ENCODE peak calls at places on chromosomes 6 and 20, in four cellular contexts. V is endothelial cell of umbilical vein, Z is stomach, B is testis. N is an unnamed sample.

GRCh38 chr6:170136541-170137175 is 154.2 kb downstream of the DLL1 start:
- DNase-seq in V (no peak), Z (no peak), B (peak; percentile 14), N (no peak)

GRCh38 chr6:52514514-52514913 is 62.3 kb downstream of the TRAM2 start:
- DNase-seq in V (no peak), Z (no peak), B (no peak), N (no peak)

GRCh38 chr6:151534576-151534975 is 40.8 kb downstream of the CCDC170 start:
- DNase-seq in V (peak; percentile 48), Z (no peak), B (no peak), N (no peak)

GRCh38 chr6:75278474-75279077 is 6.0 kb downstream of the TMEM30A start:
- DNase-seq in V (peak; percentile 50), Z (no peak), B (no peak), N (no peak)

GRCh38 chr6:134627707-134628106 is 309.8 kb upstream of the SGK1 start:
- DNase-seq in V (no peak), Z (no peak), B (no peak), N (no peak)

GRCh38 chr6:153045271-153045670 is 42.8 kb upstream of the MTRF1L start:
- DNase-seq in V (no peak), Z (no peak), B (no peak), N (no peak)

GRCh38 chr20:57440678-57441509 is 49.7 kb downstream of the RBM38 start:
- DNase-seq in V (no peak), Z (peak; percentile 81), B (peak; percentile 84), N (peak; percentile 81)

GRCh38 chr20:825710-826421 is 7.6 kb upstream of the FAM110A start:
- DNase-seq in V (no peak), Z (peak; percentile 9), B (peak; percentile 6), N (no peak)

GRCh38 chr20:13684566-13685222 is 46.0 kb upstream of the TASP1 start:
- DNase-seq in V (no peak), Z (no peak), B (no peak), N (no peak)

GRCh38 chr20:58659841-58660240 is 8.8 kb downstream of the STX16 start:
- DNase-seq in V (no peak), Z (no peak), B (no peak), N (no peak)

GRCh38 chr6:151004415-151005024 is 139.0 kb downstream of the MTHFD1L start:
- DNase-seq in V (peak; percentile 100), Z (no peak), B (no peak), N (no peak)

GRCh38 chr6:31663961-31664789 is 622 bp downstream of the GPANK1 start:
- DNase-seq in V (peak; percentile 51), Z (no peak), B (peak; percentile 33), N (no peak)

GRCh38 chr20:51624157-51624731 is 81.7 kb upstream of the NFATC2 start:
- DNase-seq in V (peak; percentile 81), Z (peak; percentile 60), B (peak; percentile 61), N (peak; percentile 38)

GRCh38 chr20:38969708-38970107 is 7.6 kb downstream of the DHX35 start:
- DNase-seq in V (no peak), Z (no peak), B (no peak), N (no peak)

GRCh38 chr6:3228791-3229565 is 1.5 kb upstream of the TUBB2B start:
- DNase-seq in V (no peak), Z (no peak), B (no peak), N (no peak)

GRCh38 chr20:53981752-53982437 is 88.5 kb downstream of the BCAS1 start:
- DNase-seq in V (no peak), Z (no peak), B (no peak), N (no peak)

GRCh38 chr6:114997813-114998292 is 655.0 kb upstream of the HS3ST5 start:
- DNase-seq in V (no peak), Z (no peak), B (no peak), N (no peak)

GRCh38 chr20:13868331-13868730 is 83.5 kb downstream of the NDUFAF5 start:
- DNase-seq in V (no peak), Z (no peak), B (no peak), N (no peak)

GRCh38 chr6:43977404-43978111 is 149.7 kb downstream of the MRPL14 start:
- DNase-seq in V (no peak), Z (peak; percentile 23), B (no peak), N (no peak)

GRCh38 chr20:23368316-23369110 is 6.5 kb downstream of the GZF1 start:
- DNase-seq in V (no peak), Z (no peak), B (no peak), N (no peak)

GRCh38 chr6:119346450-119346849 is 3.1 kb downstream of the MAN1A1 start:
- DNase-seq in V (no peak), Z (no peak), B (no peak), N (no peak)

GRCh38 chr6:119348308-119349040 is 1.1 kb downstream of the MAN1A1 start:
- DNase-seq in V (peak; percentile 30), Z (peak; percentile 26), B (peak; percentile 33), N (peak; percentile 37)

GRCh38 chr6:119346914-119347313 is 2.6 kb downstream of the MAN1A1 start:
- DNase-seq in V (no peak), Z (no peak), B (no peak), N (no peak)

GRCh38 chr6:119349041-119349340 is 570 bp downstream of the MAN1A1 start:
- DNase-seq in V (no peak), Z (peak; percentile 26), B (no peak), N (no peak)

DNA sequence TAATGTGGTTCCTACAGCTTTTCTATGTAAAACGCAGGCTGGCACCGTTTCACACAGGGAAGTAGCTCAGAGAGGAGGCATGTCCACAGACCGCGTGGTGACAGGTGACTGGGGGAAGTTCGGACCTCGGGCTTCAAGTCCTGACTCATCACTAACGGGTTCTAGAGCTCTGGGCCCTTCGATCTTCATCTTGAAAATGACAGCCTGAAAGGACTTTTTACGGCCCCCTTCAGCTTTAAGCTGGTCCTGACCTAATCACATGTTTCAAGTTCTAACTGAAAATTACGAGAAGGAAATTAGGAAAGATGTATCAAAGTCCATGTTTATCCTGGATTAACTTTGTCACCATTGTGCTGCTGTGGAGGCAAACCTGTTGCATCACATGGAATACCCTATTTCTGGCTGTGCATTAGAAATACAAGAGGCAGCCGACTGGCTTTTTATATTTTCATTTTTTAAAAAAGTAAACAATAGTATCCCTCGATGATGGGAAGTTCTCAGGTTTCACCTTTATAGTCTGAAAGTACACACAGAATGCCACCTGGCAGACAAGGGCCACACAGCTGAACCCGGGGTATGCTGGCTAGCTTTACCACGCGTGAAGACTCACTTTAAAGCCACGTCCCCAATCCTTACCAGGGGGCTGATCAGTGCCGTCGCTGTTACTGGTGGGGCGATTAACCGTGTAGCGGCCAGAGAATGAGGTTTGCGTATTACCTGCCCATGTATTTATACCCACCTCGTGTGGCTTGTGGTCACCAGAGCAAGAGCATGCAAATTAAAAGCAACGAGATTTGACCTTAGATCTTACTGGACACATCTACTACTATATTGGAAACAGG is 1.9 kb downstream of the MAN1A1 start:
- DNase-seq in V (no peak), Z (peak; percentile 52), B (peak; percentile 25), N (peak; percentile 56)
- TF ChIP-seq POLR2A in V (no peak), Z (no peak), B (no peak), N (peak; percentile 45)

GRCh38 chr6:107108201-107108890 is 7.0 kb downstream of the BEND3 start:
- DNase-seq in V (no peak), Z (no peak), B (no peak), N (no peak)
- H3K4me1 ChIP-seq in V (no peaks in the 10 kb centered on the region), Z (no peaks in the 10 kb centered on the region), B (no peaks in the 10 kb centered on the region), N (peaks cover under 1% of the 10 kb centered on the region)

GRCh38 chr20:35883778-35884540 is 70.3 kb downstream of the SCAND1 start:
- DNase-seq in V (peak; percentile 88), Z (peak; percentile 69), B (peak; percentile 82), N (peak; percentile 71)
- TF ChIP-seq POLR2A in V (peak; percentile 52), Z (no peak), B (no peak), N (no peak)

DNA sequence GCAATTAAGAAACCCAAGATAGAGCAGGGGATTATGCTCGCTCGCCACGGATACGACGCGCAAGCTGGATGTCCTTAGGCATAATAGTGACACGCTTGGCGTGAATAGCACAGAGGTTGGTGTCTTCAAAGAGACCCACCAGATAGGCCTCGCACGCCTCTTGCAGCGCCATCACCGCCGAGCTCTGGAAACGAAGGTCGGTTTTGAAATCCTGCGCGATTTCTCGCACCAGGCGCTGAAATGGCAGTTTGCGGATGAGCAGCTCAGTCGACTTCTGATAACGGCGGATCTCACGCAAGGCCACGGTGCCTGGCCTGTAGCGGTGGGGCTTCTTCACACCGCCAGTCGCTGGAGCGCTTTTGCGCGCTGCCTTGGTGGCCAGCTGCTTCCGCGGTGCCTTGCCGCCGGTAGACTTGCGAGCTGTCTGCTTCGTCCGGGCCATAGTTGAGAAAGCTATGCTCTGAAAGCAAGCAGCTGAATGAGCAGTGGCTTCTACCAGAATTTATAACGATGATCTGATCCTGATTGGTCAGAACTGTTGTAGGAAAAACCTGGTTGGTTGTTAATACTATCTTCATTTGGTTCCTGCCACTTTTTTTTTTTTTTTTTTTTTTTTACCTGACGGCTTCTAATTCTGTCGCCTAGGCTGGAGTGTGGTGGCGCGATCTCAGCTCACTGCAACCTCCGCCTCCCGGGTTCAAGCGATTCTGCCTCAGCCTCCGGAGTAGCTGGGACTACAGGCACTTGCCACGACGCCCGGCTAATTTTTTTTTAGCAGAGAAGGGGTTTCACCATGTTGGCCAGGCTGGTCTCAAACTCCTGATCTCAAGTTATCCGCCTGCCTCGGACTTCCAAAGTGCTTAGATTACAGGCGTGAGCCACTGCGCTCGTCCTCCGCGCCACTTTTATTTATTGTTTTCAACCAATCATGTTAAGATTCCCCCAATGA is 21.6 kb downstream of the OR2B2 start:
- DNase-seq in V (peak; percentile 94), Z (peak; percentile 71), B (peak; percentile 67), N (peak; percentile 61)
- H3K4me1 ChIP-seq in V (peaks cover 19% of the 10 kb centered on the region), Z (peaks cover 16% of the 10 kb centered on the region), B (peaks cover under 1% of the 10 kb centered on the region), N (peaks cover 36% of the 10 kb centered on the region)

N was measured in body of pancreas.